ENCODE peak calls at places on chromosomes 11 and 22, in five cellular contexts. T is DND-41; S is activated CD8-positive, alpha-beta T cell treated with anti-CD3 and anti-CD28 coated beads, Interleukin-2, amount 10 ng/mL, durations not matched to agents 7 days and 5 days; I is esophagus mucosa; Y is pancreas. C is an unnamed sample.

GRCh38 chr11:95729462-95729861 is 60.1 kb downstream of the FAM76B start:
- ATAC-seq in S (no peak), T (no peak), I (no peak), Y (no peak), C (no peak)

GRCh38 chr22:20169253-20169822 is 18.5 kb upstream of the CCDC188 start:
- ATAC-seq in Y (no peak), I (no peak), S (no peak), T (no peak), C (no peak)

GRCh38 chr11:63417174-63417852 is 47.7 kb downstream of the SLC22A9 start:
- ATAC-seq in T (no peak), I (no peak), Y (no peak), S (no peak), C (no peak)

GRCh38 chr11:47352556-47352955 is at the start of gene MYBPC3:
- ATAC-seq in I (no peak), S (no peak), T (no peak), Y (no peak), C (no peak)

GRCh38 chr11:120519474-120519873 is 7.9 kb downstream of the GRIK4 start:
- ATAC-seq in T (no peak), I (no peak), Y (no peak), S (no peak), C (no peak)

GRCh38 chr11:66720899-66721470 is 8.0 kb downstream of the SPTBN2 start:
- ATAC-seq in I (no peak), S (no peak), Y (no peak), T (no peak), C (no peak)

GRCh38 chr22:26849575-26849974 is 192.2 kb downstream of the MIAT start:
- ATAC-seq in Y (no peak), T (no peak), S (no peak), I (no peak), C (no peak)

GRCh38 chr11:32821517-32821916 is 8.2 kb upstream of the PRRG4 start:
- ATAC-seq in Y (no peak), S (no peak), T (no peak), I (peak; percentile 83), C (peak; percentile 53)

GRCh38 chr11:116651757-116652237 is 121.0 kb downstream of the BUD13 start:
- ATAC-seq in I (no peak), T (no peak), S (no peak), Y (no peak), C (no peak)

C was measured in activated T-helper 17 cell treated with anti-CD3 and anti-CD28 coated beads, Interleukin-2, amount 50 U/mL, for 72 hours.